ENCODE peak calls at places on chromosomes 4 and X, in four cellular contexts. V is mesendoderm, M is neural crest cell, Y is sigmoid colon. X is an unnamed sample.

GRCh38 chr4:186904104-186904503 is 180.4 kb upstream of the FAT1 start:
- DNase-seq in V (no peak), M (no peak), Y (no peak), X (no peak)

GRCh38 chrX:84909151-84909550 is 94.5 kb upstream of the APOOL start:
- DNase-seq in V (no peak), M (no peak), Y (no peak), X (no peak)

GRCh38 chr4:152620915-152621314 is 58.9 kb downstream of the TMEM154 start:
- DNase-seq in V (peak; percentile 41), M (no peak), Y (no peak), X (no peak)

GRCh38 chr4:39045791-39046221 is 13.6 kb upstream of the TMEM156 start:
- DNase-seq in V (no peak), M (no peak), Y (no peak), X (no peak)

GRCh38 chr4:41525129-41525528 is 12.8 kb upstream of the LIMCH1 start:
- DNase-seq in V (peak; percentile 98), M (no peak), Y (no peak), X (peak; percentile 75)

GRCh38 chrX:148441387-148441786 is 59.0 kb upstream of the AFF2 start:
- DNase-seq in V (peak; percentile 4), M (no peak), Y (no peak), X (peak; percentile 15)

GRCh38 chr4:113064244-113064643 is 14.8 kb downstream of the ANK2 start:
- DNase-seq in V (peak; percentile 98), M (no peak), Y (no peak), X (peak; percentile 96)

GRCh38 chrX:7262551-7262950 is 114.6 kb upstream of the PUDP start:
- DNase-seq in V (no peak), M (no peak), Y (no peak), X (no peak)

GRCh38 chr4:151226004-151226932 is 50.7 kb upstream of the PRSS48 start:
- DNase-seq in V (peak; percentile 22), M (no peak), Y (no peak), X (no peak)

GRCh38 chr4:3286335-3287175 is 6.3 kb upstream of the RGS12 start:
- DNase-seq in V (no peak), M (no peak), Y (no peak), X (no peak)

GRCh38 chr4:7207791-7208231 is 15.5 kb downstream of the SORCS2 start:
- DNase-seq in V (no peak), M (no peak), Y (no peak), X (no peak)

GRCh38 chr4:164770051-164770724 is 16.3 kb downstream of the SMIM31 start:
- DNase-seq in V (no peak), M (no peak), Y (no peak), X (no peak)

GRCh38 chr4:88746186-88746585 is 48.6 kb upstream of the NAP1L5 start:
- DNase-seq in V (no peak), M (no peak), Y (no peak), X (no peak)

GRCh38 chr4:160319868-160320260 is 1217.0 kb downstream of the RAPGEF2 start:
- DNase-seq in V (no peak), M (no peak), Y (no peak), X (no peak)

GRCh38 chrX:78237127-78237526 is 90.3 kb downstream of the CYSLTR1 start:
- DNase-seq in V (no peak), M (no peak), Y (no peak), X (no peak)

GRCh38 chr4:647481-647880 is 22.1 kb downstream of the PDE6B start:
- DNase-seq in V (no peak), M (no peak), Y (no peak), X (no peak)

GRCh38 chrX:1860936-1861670 is 246.2 kb downstream of the ASMT start:
- DNase-seq in V (no peak), M (no peak), Y (no peak), X (no peak)

GRCh38 chr4:168410681-168411080 is 69.6 kb downstream of the DDX60L start:
- DNase-seq in V (no peak), M (no peak), Y (no peak), X (no peak)

GRCh38 chr4:39889226-39889625 is 88.5 kb downstream of the PDS5A start:
- DNase-seq in V (no peak), M (no peak), Y (no peak), X (no peak)

GRCh38 chrX:69177511-69178162 is 12.4 kb upstream of the PJA1 start:
- DNase-seq in V (no peak), M (no peak), Y (no peak), X (no peak)

GRCh38 chr4:95830647-95831046 is 9.2 kb upstream of the PDHA2 start:
- DNase-seq in V (no peak), M (no peak), Y (no peak), X (no peak)

GRCh38 chrX:154121961-154122360 is 22.1 kb upstream of the OPN1LW start:
- DNase-seq in V (no peak), M (no peak), Y (no peak), X (no peak)

GRCh38 chrX:114774691-114775090 is 190.8 kb downstream of the HTR2C start:
- DNase-seq in V (peak; percentile 38), M (no peak), Y (no peak), X (peak; percentile 35)

GRCh38 chr4:82790060-82790660 is 8.4 kb downstream of the SCD5 start:
- DNase-seq in V (no peak), M (no peak), Y (no peak), X (no peak)

GRCh38 chr4:22238742-22239141 is 277.1 kb downstream of the ADGRA3 start:
- DNase-seq in V (peak; percentile 57), M (no peak), Y (no peak), X (peak; percentile 60)

GRCh38 chr4:53510981-53511380 is 80.3 kb downstream of the LNX1 start:
- DNase-seq in V (no peak), M (no peak), Y (no peak), X (no peak)

GRCh38 chr4:4492161-4492847 is 49.5 kb downstream of the STX18 start:
- DNase-seq in V (no peak), M (no peak), Y (no peak), X (no peak)

GRCh38 chrX:154420402-154420756 is 8.1 kb upstream of the ATP6AP1 start:
- DNase-seq in V (no peak), M (no peak), Y (no peak), X (no peak)

GRCh38 chr4:84985952-84986351 is 19.5 kb upstream of the WDFY3 start:
- DNase-seq in V (peak; percentile 22), M (no peak), Y (no peak), X (no peak)

GRCh38 chr4:26858035-26858918 is 2.4 kb upstream of the STIM2 start:
- DNase-seq in V (peak; percentile 33), M (no peak), Y (no peak), X (no peak)

GRCh38 chrX:14014526-14014925 is 15.2 kb downstream of the GEMIN8 start:
- DNase-seq in V (no peak), M (no peak), Y (no peak), X (no peak)

GRCh38 chr4:143286733-143287570 is 49.7 kb upstream of the GAB1 start:
- DNase-seq in V (no peak), M (no peak), Y (no peak), X (no peak)

GRCh38 chr4:101355767-101356702 is 8.7 kb upstream of the PPP3CA start:
- DNase-seq in V (no peak), M (no peak), Y (no peak), X (no peak)